ENCODE peak calls at places on chromosomes 12 and 14, in ten cellular contexts. F, L, Z, E, I, V, R, X, K and D are unnamed samples.

GRCh38 chr14:78701246-78701645 is 531.1 kb downstream of the NRXN3 start:
- DNase-seq in L (no peak), I (peak; percentile 23), K (no peak), R (no peak), F (no peak), V (no peak), X (no peak), E (no peak), Z (no peak), D (no peak)

GRCh38 chr12:27460471-27460978 is 14.0 kb downstream of the SMCO2 start:
- DNase-seq in L (peak; percentile 24), R (no peak), F (no peak), V (peak; percentile 76), K (peak; percentile 19), I (peak; percentile 39), X (no peak), Z (no peak), E (peak; percentile 27), D (peak; percentile 50)

GRCh38 chr14:49173765-49174373 is 412.3 kb downstream of the RPS29 start:
- DNase-seq in X (peak; percentile 94), E (peak; percentile 67), Z (no peak), F (peak; percentile 13), L (no peak), I (peak; percentile 70), R (peak; percentile 29), V (peak; percentile 23), K (peak; percentile 69), D (peak; percentile 71)

GRCh38 chr12:66321433-66321832 is 19.1 kb downstream of the HELB start:
- DNase-seq in X (no peak), V (no peak), E (peak; percentile 13), Z (no peak), L (no peak), F (no peak), I (peak; percentile 7), R (no peak), K (no peak), D (no peak)

GRCh38 chr12:45674583-45674982 is 54.9 kb upstream of the ARID2 start:
- DNase-seq in E (no peak), F (peak; percentile 57), V (peak; percentile 90), R (peak; percentile 77), I (peak; percentile 95), L (no peak), K (peak; percentile 77), X (no peak), Z (no peak), D (no peak)

GRCh38 chr12:3655331-3655900 is 97.5 kb downstream of the CRACR2A start:
- DNase-seq in F (no peak), K (peak; percentile 43), I (peak; percentile 40), E (peak; percentile 2), R (no peak), X (peak; percentile 66), V (peak; percentile 17), L (no peak), Z (no peak), D (peak; percentile 19)

GRCh38 chr12:109762673-109763191 is 49.1 kb downstream of the FAM222A start:
- DNase-seq in X (no peak), E (no peak), L (no peak), F (no peak), V (no peak), K (no peak), R (no peak), Z (no peak), I (no peak), D (no peak)

GRCh38 chr14:56808314-56809201 is 1.7 kb downstream of the OTX2 start:
- DNase-seq in V (peak; percentile 34), X (no peak), K (no peak), F (no peak), R (no peak), E (no peak), L (no peak), I (no peak), Z (no peak), D (no peak)

GRCh38 chr14:96772929-96773328 is 24.3 kb upstream of the VRK1 start:
- DNase-seq in X (no peak), K (no peak), R (no peak), I (no peak), V (no peak), Z (no peak), E (no peak), L (no peak), F (no peak), D (no peak)

GRCh38 chr14:95611293-95611880 is 74.8 kb upstream of the TCL1B start:
- DNase-seq in R (no peak), F (no peak), I (no peak), Z (no peak), X (peak; percentile 56), L (no peak), K (no peak), E (no peak), V (no peak), D (peak; percentile 47)